ENCODE peak calls at places on chromosomes 13 and 19, in four cellular contexts. B is HEK293T, G is HepG2, O is K562. D is an unnamed sample.

GRCh38 chr19:48466571-48467325 is 2.4 kb upstream of the CYTH2 start:
- DNase-seq in B (no peak), G (no peak), O (no peak), D (no peak)

GRCh38 chr19:35247526-35248309 is 1.1 kb upstream of the LSR start:
- DNase-seq in B (peak), G (peak), O (peak), D (peak)

GRCh38 chr13:113776231-113777125 is 17.5 kb downstream of the TMEM255B start:
- DNase-seq in B (no peak), G (no peak), O (no peak), D (no peak)

GRCh38 chr19:20472854-20473253 is 92.7 kb downstream of the ZNF737 start:
- DNase-seq in B (no peak), G (no peak), O (peak), D (no peak)

GRCh38 chr13:77056886-77057285 is 29.9 kb upstream of the FBXL3 start:
- DNase-seq in B (no peak), G (no peak), O (no peak), D (no peak)

GRCh38 chr13:103876571-103876970 is 810.4 kb upstream of the SLC10A2 start:
- DNase-seq in B (no peak), G (no peak), O (no peak), D (no peak)

GRCh38 chr13:98370806-98371553 is 193.9 kb upstream of the RNF113B start:
- DNase-seq in B (no peak), G (no peak), O (no peak), D (no peak)

GRCh38 chr19:7522923-7523667 is 671 bp downstream of the MCOLN1 start:
- DNase-seq in B (no peak), G (peak), O (no peak), D (no peak)

GRCh38 chr13:44549461-44549860 is 26.7 kb downstream of the TSC22D1 start:
- DNase-seq in B (no peak), G (no peak), O (no peak), D (no peak)

GRCh38 chr19:57171551-57172081 is 4.3 kb upstream of the DUXA start:
- DNase-seq in B (peak), G (peak), O (peak), D (peak)

GRCh38 chr19:772730-773436 is 22.0 kb downstream of the MISP start:
- DNase-seq in B (no peak), G (no peak), O (no peak), D (peak)

GRCh38 chr19:3178377-3178972 is at the start of gene S1PR4:
- DNase-seq in B (no peak), G (no peak), O (no peak), D (no peak)
- TF ChIP-seq ELF4 in B (no peak), G (no peak), O (no peak), D (no peak)

GRCh38 chr13:82370306-82370705 is 1512.0 kb downstream of the SLITRK1 start:
- DNase-seq in B (no peak), G (no peak), O (no peak), D (no peak)
- TF ChIP-seq ELF4 in B (no peak), G (no peak), O (no peak), D (no peak)

DNA sequence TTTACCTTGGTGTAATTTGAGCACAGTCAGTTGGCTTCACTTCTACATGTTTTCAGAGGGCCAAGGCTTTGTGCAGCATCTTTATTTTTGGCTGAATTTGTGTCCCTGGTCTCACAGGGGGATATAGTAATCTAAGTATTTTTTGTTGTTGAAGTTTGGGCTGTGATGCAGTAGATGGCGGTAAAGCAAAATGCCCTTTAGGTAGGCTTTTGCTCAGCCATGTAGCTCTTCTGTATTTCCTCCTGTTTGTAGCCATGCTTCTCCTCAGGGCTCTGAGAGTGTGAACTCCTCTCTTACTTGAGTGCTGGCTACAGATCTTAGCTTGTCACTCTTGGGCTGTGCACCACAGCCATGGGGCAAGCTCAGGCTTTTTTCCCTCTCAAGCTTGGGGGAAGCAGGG is 328.6 kb downstream of the SLITRK5 start:
- DNase-seq in B (peak), G (no peak), O (no peak), D (no peak)
- TF ChIP-seq ELF4 in B (no peak), G (no peak), O (no peak), D (no peak)

GRCh38 chr13:23848639-23849282 is 40.4 kb downstream of the MIPEP start:
- DNase-seq in B (no peak), G (no peak), O (no peak), D (no peak)
- TF ChIP-seq ELF4 in B (no peak), G (no peak), O (no peak), D (no peak)

DNA sequence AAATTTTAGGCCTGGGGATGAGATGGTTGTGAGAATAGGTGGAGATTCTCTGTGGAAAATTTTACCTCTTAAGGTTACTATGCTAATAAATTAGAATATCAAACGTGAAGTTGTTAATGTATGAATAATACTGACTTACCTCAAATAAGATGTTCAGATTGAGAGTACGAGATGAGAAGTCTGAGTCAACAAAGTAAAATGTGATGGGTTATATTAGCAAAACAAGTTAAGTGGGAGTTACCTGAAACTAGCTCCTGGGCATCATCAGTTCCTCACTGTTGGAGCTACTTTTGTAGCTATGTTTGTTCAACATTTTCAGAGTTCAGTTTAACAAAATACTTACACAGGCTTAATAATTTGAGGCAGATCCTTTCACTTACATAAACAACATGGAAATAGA is 108.6 kb downstream of the PIBF1 start:
- DNase-seq in B (no peak), G (no peak), O (no peak), D (no peak)
- TF ChIP-seq ELF4 in B (no peak), G (no peak), O (no peak), D (no peak)

GRCh38 chr19:2343289-2343982 is 15.0 kb downstream of the SPPL2B start:
- DNase-seq in B (no peak), G (no peak), O (no peak), D (no peak)

GRCh38 chr19:2342656-2343288 is 14.3 kb downstream of the SPPL2B start:
- DNase-seq in B (no peak), G (no peak), O (no peak), D (no peak)

GRCh38 chr19:2345794-2346663 is 14.0 kb upstream of the TMPRSS9 start:
- DNase-seq in B (no peak), G (no peak), O (peak), D (no peak)

GRCh38 chr19:2344381-2344870 is 15.6 kb upstream of the TMPRSS9 start:
- DNase-seq in B (no peak), G (no peak), O (no peak), D (no peak)

DNA sequence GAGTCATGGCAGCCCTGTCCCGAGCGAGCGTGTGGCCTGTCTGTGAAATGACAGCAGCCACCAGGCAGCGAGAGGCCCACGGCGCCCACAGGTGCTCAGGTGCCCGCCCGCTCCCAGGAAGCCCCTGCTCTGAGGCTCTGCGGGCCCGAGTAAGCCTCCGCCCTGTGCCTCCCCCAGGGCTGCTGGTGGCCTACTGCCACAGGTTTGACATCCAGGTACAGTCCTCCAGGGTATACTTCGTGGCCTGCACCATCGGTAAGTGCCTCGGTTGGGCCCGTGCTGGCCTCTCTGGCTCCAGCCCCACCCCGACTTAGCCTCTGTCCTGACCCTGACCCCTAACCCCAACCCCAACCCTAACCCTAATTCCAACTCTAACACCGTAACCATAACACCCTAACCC is 15.0 kb upstream of the TMPRSS9 start:
- DNase-seq in B (no peak), G (no peak), O (no peak), D (no peak)
- TF ChIP-seq ELF4 in B (no peak), G (no peak), O (no peak), D (no peak)

DNA sequence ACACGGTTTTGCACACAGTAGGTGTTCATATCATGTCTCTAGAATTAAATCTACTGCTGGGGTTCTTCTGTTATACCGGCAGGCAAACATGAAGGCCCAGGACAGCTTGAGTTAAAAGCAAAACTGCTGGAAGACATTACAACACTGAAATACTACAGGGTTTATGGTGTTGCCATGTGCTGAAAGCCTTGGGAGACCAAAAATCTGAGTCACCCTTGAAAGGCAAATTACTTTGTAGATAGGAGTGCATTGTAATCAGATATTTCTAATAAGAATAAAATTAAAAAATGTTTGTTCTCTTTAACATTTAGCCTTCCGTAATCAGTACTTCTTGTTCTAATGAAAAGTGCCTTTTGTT is 181.4 kb downstream of the PCDH9 start:
- DNase-seq in B (no peak), G (no peak), O (no peak), D (no peak)
- TF ChIP-seq ELF4 in B (no peak), G (no peak), O (no peak), D (no peak)

GRCh38 chr19:5994407-5995165 is 16.6 kb upstream of the RANBP3 start:
- DNase-seq in B (no peak), G (no peak), O (no peak), D (no peak)
- TF ChIP-seq ELF4 in B (no peak), G (no peak), O (no peak), D (no peak)

D was measured in WTC11.